ENCODE peak calls at places on chromosomes 7 and 10, in five cellular contexts. H is adrenal gland, P is right lobe of liver, F is ovary, Z is Peyer's patch. D is an unnamed sample. For H3K36me3, the result is how much of the 10 kb centered on the place peaks cover.

GRCh38 chr10:50219646-50220045 is 31.7 kb downstream of the ASAH2 start:
- DNase-seq in H (no peak), P (no peak), F (no peak), Z (no peak), D (no peak)

GRCh38 chr7:87552351-87552750 is 48.3 kb downstream of the ABCB1 start:
- DNase-seq in H (no peak), P (no peak), F (no peak), Z (no peak), D (no peak)

GRCh38 chr7:50416509-50417299 is 33.4 kb downstream of the FIGNL1 start:
- DNase-seq in H (no peak), P (no peak), F (no peak), Z (no peak), D (no peak)

GRCh38 chr10:79004311-79004710 is 64.5 kb upstream of the ZMIZ1 start:
- DNase-seq in H (no peak), P (no peak), F (no peak), Z (no peak), D (no peak)

GRCh38 chr7:43646603-43647313 is 63.9 kb downstream of the STK17A start:
- DNase-seq in H (no peak), P (no peak), F (no peak), Z (no peak), D (no peak)

GRCh38 chr10:98879486-98879885 is 356.2 kb downstream of the HPSE2 start:
- DNase-seq in H (no peak), P (no peak), F (no peak), Z (no peak), D (no peak)

GRCh38 chr10:133183646-133184378 is 23.8 kb downstream of the KNDC1 start:
- DNase-seq in H (no peak), P (no peak), F (no peak), Z (no peak), D (no peak)

GRCh38 chr7:50653997-50654425 is 88.8 kb upstream of the DDC start:
- DNase-seq in H (no peak), P (no peak), F (peak), Z (no peak), D (peak)

GRCh38 chr7:66627876-66628360 is 763 bp upstream of the KCTD7 start:
- DNase-seq in H (no peak), P (no peak), F (no peak), Z (no peak), D (no peak)

GRCh38 chr7:28981282-28981555 is 23.1 kb upstream of the TRIL start:
- DNase-seq in H (no peak), P (no peak), F (no peak), Z (no peak), D (no peak)

DNA sequence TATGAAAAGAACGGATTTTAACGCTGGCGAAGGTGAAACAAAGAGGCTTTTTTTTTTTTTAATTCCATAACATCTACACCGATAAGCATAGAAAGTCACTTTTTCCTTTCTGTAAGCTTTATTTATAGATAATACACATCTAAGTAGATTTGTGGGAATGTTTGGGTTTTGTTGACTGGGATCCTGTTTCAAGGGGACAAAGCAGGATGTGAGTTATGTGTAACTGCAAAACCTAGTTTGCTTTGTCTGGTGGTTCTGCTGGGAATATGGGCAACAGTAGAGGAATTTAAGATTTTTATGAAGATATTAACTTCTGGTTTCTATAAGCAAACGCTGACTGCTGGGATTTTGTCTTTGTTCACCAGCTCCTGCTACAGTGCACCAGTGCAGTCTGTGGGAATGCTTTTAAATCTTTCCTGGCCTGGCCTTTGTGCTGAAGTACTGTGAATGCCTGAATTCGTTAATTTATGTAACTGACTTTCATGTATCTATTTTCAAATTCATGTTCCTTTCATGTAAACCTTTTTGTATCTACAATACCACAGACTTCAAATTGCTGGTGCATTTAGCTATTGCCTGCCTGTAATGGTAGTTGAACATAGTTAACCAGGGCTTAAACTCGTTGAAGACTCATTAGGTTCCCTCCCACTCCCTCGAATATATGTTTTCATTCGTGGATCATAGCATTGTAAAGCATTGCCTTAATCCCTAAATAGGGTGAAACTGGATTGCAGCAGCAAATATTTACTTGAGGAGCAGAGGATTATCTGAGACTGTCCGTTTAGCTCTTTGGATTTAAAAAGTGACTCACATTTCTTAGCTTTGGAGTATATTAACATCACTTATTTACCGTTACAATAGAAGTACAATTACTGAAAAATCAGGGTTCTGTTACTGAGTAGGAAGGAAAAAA is 1.5 kb downstream of the KLHL7 start:
- DNase-seq in H (no peak), P (no peak), F (no peak), Z (no peak), D (no peak)
- H3K27ac ChIP-seq in H (no peak), P (no peak), F (no peak), Z (no peak), D (peak)

GRCh38 chr10:68336952-68337351 is 4.2 kb upstream of the PBLD start:
- DNase-seq in H (no peak), P (no peak), F (no peak), Z (no peak), D (no peak)

GRCh38 chr10:68333058-68333395 is 299 bp upstream of the PBLD start:
- DNase-seq in H (no peak), P (no peak), F (no peak), Z (no peak), D (no peak)

GRCh38 chr10:68333452-68333851 is 724 bp upstream of the PBLD start:
- DNase-seq in H (no peak), P (no peak), F (no peak), Z (no peak), D (no peak)

GRCh38 chr10:68333905-68334431 is 1.2 kb upstream of the PBLD start:
- DNase-seq in H (no peak), P (no peak), F (no peak), Z (no peak), D (no peak)

GRCh38 chr10:68334672-68335467 is 2.1 kb upstream of the PBLD start:
- DNase-seq in H (no peak), P (no peak), F (no peak), Z (no peak), D (no peak)
- H3K36me3 ChIP-seq in H (under half), P (under half), F (under half), Z (under half), D (under half)

GRCh38 chr7:107628461-107629064 is 32.1 kb upstream of the SLC26A4 start:
- DNase-seq in H (no peak), P (no peak), F (no peak), Z (no peak), D (no peak)

GRCh38 chr7:107622429-107622828 is 38.2 kb upstream of the SLC26A4 start:
- DNase-seq in H (no peak), P (no peak), F (no peak), Z (no peak), D (no peak)

GRCh38 chr7:107627002-107627401 is 33.6 kb upstream of the SLC26A4 start:
- DNase-seq in H (no peak), P (no peak), F (no peak), Z (no peak), D (no peak)

GRCh38 chr7:107622937-107623336 is 37.7 kb upstream of the SLC26A4 start:
- DNase-seq in H (no peak), P (no peak), F (no peak), Z (no peak), D (no peak)
- TF ChIP-seq POLR2A in H (no peak), P (no peak), F (no peak), Z (no peak), D (no peak)

GRCh38 chr7:151406886-151407583 is 2.8 kb downstream of the WDR86 start:
- DNase-seq in H (no peak), P (peak), F (no peak), Z (peak), D (no peak)
- H3K27ac ChIP-seq in H (no peak), P (no peak), F (no peak), Z (no peak), D (no peak)

GRCh38 chr7:95590387-95591248 is 5.7 kb downstream of the PDK4 start:
- DNase-seq in H (no peak), P (no peak), F (no peak), Z (no peak), D (no peak)

GRCh38 chr7:95589766-95590165 is 6.5 kb downstream of the PDK4 start:
- DNase-seq in H (no peak), P (no peak), F (no peak), Z (no peak), D (no peak)

GRCh38 chr7:95594185-95594584 is 2.1 kb downstream of the PDK4 start:
- DNase-seq in H (no peak), P (no peak), F (no peak), Z (no peak), D (no peak)

GRCh38 chr7:95593343-95593742 is 3.0 kb downstream of the PDK4 start:
- DNase-seq in H (no peak), P (no peak), F (no peak), Z (no peak), D (no peak)

GRCh38 chr7:95592570-95592969 is 3.7 kb downstream of the PDK4 start:
- DNase-seq in H (no peak), P (no peak), F (no peak), Z (no peak), D (no peak)
- H3K36me3 ChIP-seq in H (half or more), P (under half), F (under half), Z (half or more), D (under half)

DNA sequence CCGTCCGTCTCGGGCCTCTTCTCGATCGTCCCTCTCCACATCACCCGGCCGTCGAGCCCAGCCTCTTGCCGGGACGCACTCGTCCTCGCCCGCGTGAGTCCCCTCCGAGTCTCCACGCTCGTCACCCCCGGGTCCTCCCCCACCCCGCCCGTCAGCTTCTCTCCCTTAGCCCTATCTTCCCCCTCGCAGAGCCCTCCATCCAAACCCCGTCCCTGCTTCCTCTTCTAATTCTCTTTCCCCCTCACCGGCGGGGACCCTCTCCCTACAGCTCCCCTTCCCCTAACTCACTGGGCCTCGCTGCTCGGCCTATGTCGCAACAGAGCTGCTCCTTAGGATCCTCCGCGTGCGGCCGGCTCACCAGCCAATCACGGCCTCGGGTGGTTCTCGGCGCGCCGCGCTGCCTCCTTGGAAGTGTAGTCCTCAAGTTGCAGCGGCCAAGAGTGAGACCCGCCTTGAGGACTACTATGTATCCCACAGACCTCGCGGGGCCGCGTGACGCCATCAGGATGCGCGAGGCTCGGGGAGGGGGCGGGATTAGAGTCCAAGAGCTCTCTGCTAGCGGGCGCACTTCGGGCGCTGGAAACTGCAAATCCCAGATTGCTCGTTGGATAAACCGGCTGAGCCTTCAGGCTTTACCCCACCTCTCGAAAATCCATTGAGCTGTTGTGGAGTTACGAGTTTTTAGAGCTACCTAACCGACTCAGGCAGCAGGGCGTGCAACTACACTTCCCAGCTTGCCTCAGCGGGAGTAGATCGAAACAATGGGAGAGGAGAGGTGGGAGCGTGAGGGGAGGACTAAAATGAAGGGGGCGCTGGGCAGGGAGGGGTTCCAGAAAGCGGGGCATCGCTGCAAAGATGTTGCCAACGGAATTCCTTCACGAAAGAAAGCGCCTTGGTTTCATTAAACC is at the start of gene ABCF2:
- DNase-seq in H (peak), P (peak), F (peak), Z (peak), D (peak)
- TF ChIP-seq POLR2A in H (peak), P (peak), F (peak), Z (peak), D (no peak)

D was measured in body of pancreas.